ENCODE peak calls at places on chromosomes 4 and X, in nine cellular contexts. U, V, M, L, F, D, I, A and C are unnamed samples.
A peak's percentile ranks its signal among the peaks of the same experiment; 100 is the strongest.

GRCh38 chr4:87462102-87462501 is 39.7 kb downstream of the NUDT9 start:
- DNase-seq in V (no peak), M (no peak), D (no peak), I (no peak), A (no peak), L (no peak), U (no peak), F (no peak), C (no peak)

GRCh38 chrX:134443020-134443419 is 16.9 kb upstream of the HPRT1 start:
- DNase-seq in A (no peak), F (no peak), I (no peak), M (no peak), D (no peak), U (no peak), V (no peak), L (no peak), C (no peak)

GRCh38 chr4:8528713-8529112 is 51.5 kb upstream of the GPR78 start:
- DNase-seq in F (no peak), M (no peak), U (no peak), L (no peak), D (no peak), V (no peak), A (peak; percentile 15), I (no peak), C (no peak)

GRCh38 chr4:1492636-1493539 is 86.6 kb upstream of the NKX1-1 start:
- DNase-seq in L (no peak), I (no peak), M (no peak), F (no peak), D (no peak), V (no peak), U (peak; percentile 37), A (no peak), C (peak; percentile 17)

GRCh38 chr4:94408549-94409374 is 43.0 kb upstream of the PDLIM5 start:
- DNase-seq in M (no peak), V (no peak), L (no peak), U (no peak), I (no peak), F (no peak), A (peak; percentile 68), D (no peak), C (no peak)

GRCh38 chr4:69713593-69713992 is 46.8 kb downstream of the SULT1B1 start:
- DNase-seq in F (no peak), D (no peak), U (no peak), A (peak; percentile 73), I (no peak), L (no peak), M (no peak), V (no peak), C (no peak)

GRCh38 chr4:88792268-88792781 is 94.7 kb upstream of the NAP1L5 start:
- DNase-seq in V (no peak), F (no peak), M (peak; percentile 16), A (peak; percentile 89), L (no peak), U (no peak), I (no peak), D (no peak), C (no peak)

GRCh38 chrX:10007604-10008003 is 40.4 kb downstream of the CLDN34 start:
- DNase-seq in U (no peak), L (no peak), I (no peak), M (no peak), A (peak; percentile 53), D (no peak), V (no peak), F (no peak), C (no peak)

GRCh38 chr4:124931050-124931449 is 218.5 kb upstream of the ANKRD50 start:
- DNase-seq in I (no peak), M (peak; percentile 80), U (no peak), D (no peak), A (peak; percentile 53), L (no peak), F (no peak), V (no peak), C (no peak)

GRCh38 chr4:7559741-7560376 is 125.1 kb upstream of the PSAPL1 start:
- DNase-seq in I (no peak), V (no peak), M (no peak), L (no peak), A (no peak), D (no peak), U (no peak), F (peak; percentile 41), C (no peak)

GRCh38 chrX:7083468-7084396 is 63.8 kb upstream of the STS start:
- DNase-seq in F (no peak), D (peak; percentile 62), A (peak; percentile 88), U (no peak), L (no peak), M (peak; percentile 63), V (peak; percentile 15), I (no peak), C (peak; percentile 34)

GRCh38 chr4:98739718-98740117 is 81.3 kb upstream of the TSPAN5 start:
- DNase-seq in D (no peak), A (peak; percentile 7), V (no peak), F (no peak), U (no peak), L (no peak), M (no peak), I (no peak), C (no peak)

GRCh38 chrX:74118503-74118902 is 185.5 kb upstream of the ZCCHC13 start:
- DNase-seq in U (no peak), L (no peak), V (no peak), M (no peak), D (no peak), F (no peak), I (no peak), A (peak; percentile 4), C (no peak)

GRCh38 chr4:126268106-126268505 is 953.4 kb downstream of the FAT4 start:
- DNase-seq in A (peak; percentile 80), V (no peak), L (no peak), M (no peak), U (no peak), F (no peak), I (no peak), D (no peak), C (no peak)

GRCh38 chr4:100017627-100018310 is 67.7 kb upstream of the H2AZ1 start:
- DNase-seq in U (no peak), L (no peak), I (no peak), V (no peak), D (no peak), F (no peak), M (no peak), A (no peak), C (no peak)

GRCh38 chr4:23966720-23967119 is 76.9 kb upstream of the PPARGC1A start:
- DNase-seq in D (no peak), I (no peak), F (no peak), V (no peak), L (no peak), U (no peak), M (no peak), A (no peak), C (no peak)

GRCh38 chrX:44101300-44101699 is 128.1 kb upstream of the NDP start:
- DNase-seq in U (no peak), D (no peak), M (no peak), V (no peak), A (peak; percentile 1), I (no peak), L (no peak), F (no peak), C (no peak)

GRCh38 chr4:128386761-128387599 is 99.4 kb upstream of the PGRMC2 start:
- DNase-seq in A (peak; percentile 98), D (no peak), L (no peak), I (peak; percentile 96), V (no peak), M (peak; percentile 94), U (peak; percentile 89), F (peak; percentile 60), C (no peak)

GRCh38 chr4:169116270-169116901 is 106.3 kb upstream of the CBR4 start:
- DNase-seq in V (no peak), F (no peak), L (no peak), U (no peak), D (no peak), I (peak; percentile 35), A (peak; percentile 64), M (no peak), C (no peak)

GRCh38 chr4:2341261-2341841 is 77.1 kb downstream of the ZFYVE28 start:
- DNase-seq in V (no peak), I (peak; percentile 51), M (no peak), D (no peak), F (no peak), U (no peak), A (no peak), L (no peak), C (peak; percentile 19)

GRCh38 chrX:4110964-4111363 is 397.5 kb upstream of the PRKX start:
- DNase-seq in F (no peak), A (no peak), U (no peak), M (no peak), D (no peak), V (no peak), I (no peak), L (no peak), C (no peak)

GRCh38 chr4:23039813-23040212 is 347.1 kb downstream of the GBA3 start:
- DNase-seq in M (no peak), L (no peak), V (no peak), U (no peak), A (no peak), F (no peak), I (no peak), D (no peak), C (no peak)

GRCh38 chr4:57064811-57065711 is 45.1 kb downstream of the IGFBP7 start:
- DNase-seq in I (peak; percentile 86), A (peak; percentile 81), F (no peak), D (no peak), U (peak; percentile 80), V (no peak), M (peak; percentile 70), L (no peak), C (no peak)

GRCh38 chr4:76210502-76210901 is 3.1 kb downstream of the SCARB2 start:
- DNase-seq in L (no peak), U (no peak), D (no peak), V (no peak), M (no peak), A (no peak), F (no peak), I (no peak), C (no peak)

GRCh38 chrX:39067866-39068265 is 266.6 kb downstream of the MID1IP1 start:
- DNase-seq in I (no peak), D (no peak), U (no peak), V (no peak), A (peak; percentile 12), L (no peak), M (no peak), F (no peak), C (no peak)

GRCh38 chr4:94274912-94275311 is 67.2 kb downstream of the SMARCAD1 start:
- DNase-seq in L (no peak), F (no peak), A (peak; percentile 27), V (no peak), U (no peak), D (no peak), M (no peak), I (no peak), C (no peak)

GRCh38 chr4:41590591-41590990 is 52.6 kb downstream of the LIMCH1 start:
- DNase-seq in L (no peak), A (no peak), I (no peak), M (no peak), F (peak; percentile 87), U (no peak), V (no peak), D (no peak), C (no peak)

GRCh38 chrX:35842657-35843056 is 44.5 kb downstream of the MAGEB16 start:
- DNase-seq in I (no peak), D (no peak), F (no peak), M (no peak), L (no peak), V (no peak), A (no peak), U (no peak), C (no peak)

GRCh38 chrX:154751121-154751668 is 318 bp upstream of the GAB3 start:
- DNase-seq in I (peak; percentile 51), V (peak; percentile 18), A (no peak), M (no peak), D (no peak), F (peak; percentile 32), L (no peak), U (no peak), C (no peak)

GRCh38 chr4:166169111-166169510 is 296.1 kb downstream of the TLL1 start:
- DNase-seq in D (no peak), A (peak; percentile 6), V (no peak), U (no peak), L (no peak), M (no peak), I (no peak), F (no peak), C (no peak)

GRCh38 chrX:39814391-39814790 is 283.4 kb downstream of the BCOR start:
- DNase-seq in L (peak; percentile 6), I (peak; percentile 65), F (peak; percentile 5), M (no peak), A (peak; percentile 52), V (peak; percentile 22), U (no peak), D (peak; percentile 42), C (peak; percentile 48)